ENCODE peak calls at places on chromosomes 13 and 19, in eight cellular contexts. S is A549; B is upper lobe of right lung; Z is CD8-positive, alpha-beta T cell; H is WTC11; P is Calu3; V is AG04450; R is ascending aorta. D is an unnamed sample.

GRCh38 chr13:44921931-44922758 is 67.1 kb downstream of the NUFIP1 start:
- DNase-seq in V (peak; percentile 93), R (peak; percentile 57), S (peak; percentile 92), Z (no peak), H (no peak), B (no peak), P (peak; percentile 24), D (peak; percentile 57)

GRCh38 chr19:31350693-31351211 is 1.5 kb upstream of the TSHZ3 start:
- DNase-seq in Z (no peak), V (no peak), H (peak; percentile 51), P (no peak), R (no peak), B (peak; percentile 81), S (peak; percentile 24), D (no peak)

GRCh38 chr19:33472696-33473624 is 48.6 kb downstream of the PEPD start:
- DNase-seq in P (no peak), R (no peak), B (peak; percentile 33), S (peak; percentile 66), Z (peak; percentile 9), H (peak; percentile 8), V (peak; percentile 72), D (peak; percentile 63)

GRCh38 chr13:97621631-97622030 is 187.7 kb downstream of the RAP2A start:
- DNase-seq in Z (no peak), P (no peak), V (no peak), S (no peak), R (no peak), H (peak; percentile 55), B (no peak), D (no peak)

GRCh38 chr19:13079542-13079986 is 23.1 kb downstream of the LYL1 start:
- DNase-seq in B (peak; percentile 79), P (peak; percentile 59), Z (no peak), S (no peak), V (no peak), H (no peak), R (no peak), D (peak; percentile 87)

GRCh38 chr13:21318891-21319532 is 140.1 kb downstream of the ZDHHC20 start:
- DNase-seq in Z (no peak), S (no peak), B (peak; percentile 63), P (no peak), H (no peak), V (no peak), R (no peak), D (no peak)

GRCh38 chr13:71964491-71965108 is 97.6 kb upstream of the DACH1 start:
- DNase-seq in R (no peak), B (no peak), H (no peak), P (no peak), Z (no peak), S (no peak), V (no peak), D (no peak)

GRCh38 chr19:58154287-58154678 is 3.7 kb upstream of the ZNF329 start:
- DNase-seq in B (peak; percentile 65), S (no peak), H (peak; percentile 13), P (peak; percentile 16), R (no peak), V (no peak), Z (no peak), D (no peak)

GRCh38 chr19:16416574-16416973 is 55.2 kb downstream of the EPS15L1 start:
- DNase-seq in B (no peak), H (no peak), Z (no peak), S (no peak), V (no peak), P (no peak), R (no peak), D (no peak)

GRCh38 chr13:78978381-78978998 is 319.5 kb upstream of the OBI1 start:
- DNase-seq in S (peak; percentile 56), P (peak; percentile 8), H (no peak), R (no peak), Z (no peak), V (peak; percentile 29), B (no peak), D (peak; percentile 14)

GRCh38 chr19:11346104-11346940 is at the start of the genes CCDC159 and TMEM205:
- DNase-seq in H (peak; percentile 99), Z (peak; percentile 97), V (peak; percentile 97), R (peak; percentile 98), S (peak; percentile 97), B (peak; percentile 98), P (peak; percentile 95), D (peak; percentile 96)
- TF ChIP-seq CTCF in H (no peak), Z (no peak), V (peak; percentile 8), R (no peak), S (no peak), B (no peak), P (no peak), D (no peak)

GRCh38 chr13:104532131-104532530 is 1465.9 kb upstream of the SLC10A2 start:
- DNase-seq in V (no peak), B (no peak), P (no peak), Z (no peak), R (no peak), H (no peak), S (no peak), D (no peak)

GRCh38 chr13:104530741-104531140 is 1464.5 kb upstream of the SLC10A2 start:
- DNase-seq in R (no peak), Z (no peak), V (no peak), H (no peak), S (no peak), B (no peak), P (no peak), D (no peak)

GRCh38 chr13:104534847-104535246 is 1468.6 kb upstream of the SLC10A2 start:
- DNase-seq in P (no peak), R (no peak), B (no peak), Z (no peak), S (peak; percentile 21), H (peak; percentile 59), V (no peak), D (no peak)
- TF ChIP-seq CTCF in P (no peak), R (no peak), B (no peak), Z (no peak), S (no peak), H (peak; percentile 38), V (peak; percentile 19), D (no peak)

GRCh38 chr19:47047272-47047930 is 1.0 kb downstream of the TMEM160 start:
- DNase-seq in P (no peak), S (no peak), B (no peak), H (no peak), V (no peak), Z (no peak), R (no peak), D (no peak)

GRCh38 chr19:47049307-47049700 is 880 bp upstream of the TMEM160 start:
- DNase-seq in S (no peak), R (no peak), H (no peak), P (no peak), Z (no peak), V (no peak), B (no peak), D (no peak)

GRCh38 chr19:47044946-47045866 is 3.2 kb downstream of the TMEM160 start:
- DNase-seq in B (no peak), P (no peak), S (no peak), Z (no peak), H (no peak), V (no peak), R (no peak), D (no peak)

GRCh38 chr19:47045867-47046470 is 2.5 kb downstream of the TMEM160 start:
- DNase-seq in H (no peak), Z (no peak), B (no peak), S (no peak), P (no peak), R (no peak), V (no peak), D (no peak)

GRCh38 chr19:47047931-47048399 is 459 bp downstream of the TMEM160 start:
- DNase-seq in R (peak; percentile 58), V (peak; percentile 74), Z (peak; percentile 67), H (peak; percentile 87), P (peak; percentile 92), S (peak; percentile 94), B (peak; percentile 90), D (peak; percentile 76)
- TF ChIP-seq CTCF in R (no peak), V (no peak), Z (no peak), H (no peak), P (no peak), S (no peak), B (no peak), D (no peak)

GRCh38 chr13:114110091-114110829 is 22.2 kb downstream of the RASA3 start:
- DNase-seq in V (no peak), B (peak; percentile 78), H (peak; percentile 46), R (no peak), Z (peak; percentile 88), S (peak; percentile 13), P (no peak), D (no peak)
- TF ChIP-seq CTCF in V (no peak), B (peak; percentile 16), H (no peak), R (no peak), Z (peak; percentile 69), S (no peak), P (no peak), D (no peak)

DNA sequence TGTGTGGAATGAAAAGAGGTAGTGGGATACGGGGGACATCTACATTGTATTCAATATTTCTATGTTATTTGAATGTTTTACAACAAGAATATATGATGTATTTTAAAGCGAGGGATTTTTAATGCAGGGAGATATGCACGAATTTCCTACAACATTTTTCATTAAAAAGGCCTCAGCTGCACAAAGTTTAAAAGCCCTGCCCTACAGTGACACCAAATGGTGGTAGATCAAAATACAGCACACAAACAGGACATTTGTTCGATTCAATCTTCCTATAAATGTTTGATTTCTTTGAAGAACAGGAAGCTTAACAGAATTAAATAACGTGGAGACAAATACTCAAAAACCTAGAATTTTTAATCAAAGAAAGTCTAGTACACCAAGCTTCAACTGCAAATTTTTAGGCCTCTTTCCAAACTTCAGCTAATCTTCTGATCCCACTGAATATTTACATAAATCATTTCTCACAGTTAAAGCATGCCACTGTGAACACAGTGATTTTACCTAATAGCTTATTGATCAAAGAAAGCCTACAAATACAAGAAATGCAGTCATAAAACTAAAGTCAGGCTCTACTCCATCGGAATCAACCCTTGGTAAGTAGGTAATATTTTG is 257.2 kb downstream of the DIAPH3 start:
- DNase-seq in S (peak; percentile 9), V (peak; percentile 8), Z (no peak), R (no peak), H (no peak), P (peak; percentile 2), B (no peak), D (no peak)
- TF ChIP-seq CTCF in S (peak; percentile 59), V (peak; percentile 75), Z (no peak), R (peak; percentile 46), H (no peak), P (no peak), B (peak; percentile 59), D (peak; percentile 70)

D was measured in AG09319.